ENCODE peak calls at places on chromosomes 16 and 17, in four cellular contexts. O is Kasumi-1, Q is cardiac muscle cell, H is Daoy. D is an unnamed sample.
A peak's percentile ranks its signal among the peaks of the same experiment; 100 is the strongest.

GRCh38 chr17:59527325-59527917 is 38.0 kb upstream of the DHX40 start:
- DNase-seq in O (no peak), Q (no peak), H (peak; percentile 5), D (no peak)

GRCh38 chr16:13793788-13794461 is 126.0 kb upstream of the ERCC4 start:
- DNase-seq in O (no peak), Q (no peak), H (no peak), D (no peak)

GRCh38 chr16:56972898-56973689 is 11.3 kb downstream of the CETP start:
- DNase-seq in O (no peak), Q (no peak), H (no peak), D (no peak)

GRCh38 chr16:46573008-46573833 is 48.0 kb downstream of the SHCBP1 start:
- DNase-seq in O (peak; percentile 19), Q (peak; percentile 14), H (peak; percentile 80), D (peak; percentile 56)

GRCh38 chr16:72247821-72248253 is 75.9 kb upstream of the PMFBP1 start:
- DNase-seq in O (no peak), Q (peak; percentile 33), H (no peak), D (peak; percentile 1)

GRCh38 chr17:73492802-73493139 is 151.5 kb downstream of the SDK2 start:
- DNase-seq in O (no peak), Q (no peak), H (peak; percentile 36), D (no peak)

GRCh38 chr16:9075299-9076071 is 16.0 kb upstream of the HAPSTR1 start:
- DNase-seq in O (no peak), Q (no peak), H (no peak), D (no peak)

GRCh38 chr16:28149016-28149888 is 62.5 kb downstream of the XPO6 start:
- DNase-seq in O (peak; percentile 36), Q (peak; percentile 15), H (no peak), D (no peak)

GRCh38 chr16:70665113-70665694 is 18.8 kb downstream of the IL34 start:
- DNase-seq in O (no peak), Q (no peak), H (no peak), D (no peak)

GRCh38 chr17:50507871-50508572 is at the start of gene MYCBPAP:
- DNase-seq in O (peak; percentile 47), Q (peak; percentile 91), H (peak; percentile 76), D (no peak)

GRCh38 chr17:8151641-8152111 is 528 bp downstream of the PER1 start:
- DNase-seq in O (peak; percentile 29), Q (peak; percentile 88), H (peak; percentile 66), D (no peak)

GRCh38 chr16:79599837-79600635 is 501 bp downstream of the MAF start:
- DNase-seq in O (peak; percentile 47), Q (peak; percentile 57), H (peak; percentile 70), D (peak; percentile 41)

GRCh38 chr17:13429201-13429600 is 172.5 kb downstream of the HS3ST3A1 start:
- DNase-seq in O (no peak), Q (peak; percentile 62), H (peak; percentile 62), D (no peak)

GRCh38 chr16:11506816-11507305 is 79.9 kb downstream of the LITAF start:
- DNase-seq in O (peak; percentile 0), Q (no peak), H (no peak), D (no peak)

GRCh38 chr17:7840441-7840840 is 6.4 kb downstream of the KDM6B start:
- DNase-seq in O (no peak), Q (no peak), H (no peak), D (no peak)